ENCODE peak calls at places on chromosomes 2 and 18, in seven cellular contexts. W, M, O, D, Z, I and Y are unnamed samples.

GRCh38 chr2:76813084-76813483 is 709.1 kb downstream of the LRRTM4 start:
- DNase-seq in O (no peak), I (no peak), D (no peak), Z (no peak), W (no peak), M (no peak), Y (no peak)

GRCh38 chr2:126715576-126716406 is 59.8 kb downstream of the GYPC start:
- DNase-seq in D (no peak), W (no peak), I (no peak), O (no peak), M (no peak), Z (no peak), Y (no peak)

GRCh38 chr2:216661639-216662375 is 28.6 kb downstream of the IGFBP2 start:
- DNase-seq in W (peak; percentile 52), M (no peak), O (no peak), D (no peak), Z (no peak), I (peak; percentile 8), Y (peak; percentile 14)

GRCh38 chr18:77051581-77052296 is 80.8 kb downstream of the MBP start:
- DNase-seq in W (no peak), D (no peak), Z (no peak), O (no peak), I (no peak), M (no peak), Y (no peak)

GRCh38 chr2:84741182-84741822 is 139.6 kb downstream of the TRABD2A start:
- DNase-seq in D (peak; percentile 13), Z (peak; percentile 19), I (peak; percentile 50), M (peak; percentile 26), O (no peak), W (peak; percentile 3), Y (peak; percentile 70)

GRCh38 chr2:233156001-233156400 is 95.5 kb upstream of the ATG16L1 start:
- DNase-seq in D (no peak), O (no peak), M (no peak), Z (no peak), W (no peak), I (no peak), Y (no peak)

GRCh38 chr18:11607897-11608296 is 1.5 kb upstream of the SLC35G4 start:
- DNase-seq in I (no peak), O (no peak), Z (no peak), W (no peak), M (no peak), D (no peak), Y (no peak)

GRCh38 chr2:29236074-29236473 is 120.9 kb downstream of the CLIP4 start:
- DNase-seq in I (no peak), Z (no peak), M (no peak), W (no peak), D (no peak), O (no peak), Y (no peak)

GRCh38 chr2:190996338-190996946 is 17.5 kb downstream of the STAT1 start:
- DNase-seq in I (peak; percentile 55), D (no peak), W (peak; percentile 35), M (no peak), Z (no peak), O (no peak), Y (peak; percentile 47)

GRCh38 chr2:9745153-9745899 is 97.9 kb upstream of the TAF1B start:
- DNase-seq in Z (no peak), W (no peak), O (no peak), I (no peak), D (no peak), M (no peak), Y (no peak)

GRCh38 chr2:164066095-164066494 is 330.3 kb upstream of the FIGN start:
- DNase-seq in I (no peak), Z (no peak), O (no peak), W (no peak), M (no peak), D (no peak), Y (no peak)

GRCh38 chr2:125471963-125472362 is 1184.0 kb upstream of the GYPC start:
- DNase-seq in D (no peak), M (no peak), O (no peak), I (no peak), Z (no peak), W (peak; percentile 2), Y (peak; percentile 50)

GRCh38 chr2:54497738-54498680 is 41.9 kb downstream of the SPTBN1 start:
- DNase-seq in W (peak; percentile 45), Z (peak; percentile 16), I (peak; percentile 36), D (no peak), M (no peak), O (no peak), Y (peak; percentile 33)

GRCh38 chr2:131076707-131077106 is 16.6 kb downstream of the FAM168B start:
- DNase-seq in Z (no peak), I (no peak), D (no peak), W (peak; percentile 16), O (no peak), M (no peak), Y (no peak)

GRCh38 chr2:151102196-151102692 is 159.4 kb downstream of the RBM43 start:
- DNase-seq in Z (no peak), D (no peak), M (no peak), W (no peak), I (no peak), O (no peak), Y (no peak)

GRCh38 chr2:170771049-170771937 is 1.1 kb downstream of the ERICH2 start:
- DNase-seq in D (no peak), O (no peak), I (no peak), M (no peak), Z (no peak), W (no peak), Y (no peak)

GRCh38 chr2:29606105-29606871 is 315.1 kb downstream of the ALK start:
- DNase-seq in O (peak; percentile 60), W (peak; percentile 80), D (no peak), I (no peak), Z (no peak), M (no peak), Y (no peak)

GRCh38 chr18:80046961-80047541 is 12.8 kb downstream of the RBFA start:
- DNase-seq in W (no peak), M (no peak), Z (no peak), D (no peak), I (no peak), O (no peak), Y (no peak)

GRCh38 chr2:75261923-75262322 is 62.6 kb upstream of the TACR1 start:
- DNase-seq in M (no peak), W (no peak), I (no peak), Z (no peak), O (no peak), D (no peak), Y (no peak)

GRCh38 chr2:238259085-238260020 is 19.5 kb upstream of the HES6 start:
- DNase-seq in D (no peak), W (no peak), O (no peak), I (no peak), Z (no peak), M (peak; percentile 60), Y (no peak)

GRCh38 chr2:18544171-18544570 is 16.3 kb downstream of the RDH14 start:
- DNase-seq in O (no peak), I (no peak), D (no peak), W (no peak), M (no peak), Z (no peak), Y (no peak)

GRCh38 chr2:47250576-47251403 is 95.7 kb upstream of the STPG4 start:
- DNase-seq in O (no peak), Z (no peak), W (peak; percentile 40), M (no peak), D (no peak), I (no peak), Y (no peak)

GRCh38 chr18:23438608-23439366 is 14.3 kb upstream of the RIOK3 start:
- DNase-seq in M (no peak), D (no peak), W (no peak), Z (no peak), O (no peak), I (no peak), Y (no peak)
- H3K4me3 ChIP-seq in M (no peak overlapping the region), D (no peak overlapping the region), W (no peak overlapping the region), Z (no peak overlapping the region), O (no peak overlapping the region), I (peak overlapping the region; percentile 95), Y (no peak overlapping the region)

DNA sequence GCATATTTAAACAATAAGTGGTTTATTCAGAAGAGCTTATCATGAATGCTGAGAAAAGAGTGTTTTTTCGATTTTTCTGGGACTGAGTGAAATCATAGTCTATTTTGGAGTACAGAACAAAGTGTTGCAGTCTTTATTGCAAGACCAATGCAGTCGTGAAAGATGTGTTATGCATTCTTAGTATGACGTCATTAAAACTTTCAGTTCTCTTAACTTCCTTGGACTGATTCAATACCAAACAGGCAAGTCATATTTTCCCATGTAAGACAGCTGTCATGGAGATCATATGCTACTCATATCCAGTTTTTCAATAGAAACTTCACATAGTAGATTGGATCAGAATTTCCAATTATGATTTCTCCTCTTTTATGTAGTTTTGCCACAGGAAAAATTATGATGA is 92.6 kb downstream of the RIT2 start:
- DNase-seq in D (no peak), W (no peak), Z (no peak), M (no peak), O (no peak), I (no peak), Y (no peak)
- TF ChIP-seq CTCF in D (no peak), W (no peak), Z (no peak), M (no peak), O (no peak), I (no peak), Y (no peak)

GRCh38 chr2:161163438-161163837 is 3.2 kb downstream of the TANK start:
- DNase-seq in W (no peak), Z (no peak), M (no peak), I (no peak), D (no peak), O (no peak), Y (peak; percentile 29)
- H3K4me3 ChIP-seq in W (no peak overlapping the region), Z (peak overlapping the region; percentile 31), M (no peak overlapping the region), I (no peak overlapping the region), D (no peak overlapping the region), O (no peak overlapping the region), Y (peak overlapping the region; percentile 67)

DNA sequence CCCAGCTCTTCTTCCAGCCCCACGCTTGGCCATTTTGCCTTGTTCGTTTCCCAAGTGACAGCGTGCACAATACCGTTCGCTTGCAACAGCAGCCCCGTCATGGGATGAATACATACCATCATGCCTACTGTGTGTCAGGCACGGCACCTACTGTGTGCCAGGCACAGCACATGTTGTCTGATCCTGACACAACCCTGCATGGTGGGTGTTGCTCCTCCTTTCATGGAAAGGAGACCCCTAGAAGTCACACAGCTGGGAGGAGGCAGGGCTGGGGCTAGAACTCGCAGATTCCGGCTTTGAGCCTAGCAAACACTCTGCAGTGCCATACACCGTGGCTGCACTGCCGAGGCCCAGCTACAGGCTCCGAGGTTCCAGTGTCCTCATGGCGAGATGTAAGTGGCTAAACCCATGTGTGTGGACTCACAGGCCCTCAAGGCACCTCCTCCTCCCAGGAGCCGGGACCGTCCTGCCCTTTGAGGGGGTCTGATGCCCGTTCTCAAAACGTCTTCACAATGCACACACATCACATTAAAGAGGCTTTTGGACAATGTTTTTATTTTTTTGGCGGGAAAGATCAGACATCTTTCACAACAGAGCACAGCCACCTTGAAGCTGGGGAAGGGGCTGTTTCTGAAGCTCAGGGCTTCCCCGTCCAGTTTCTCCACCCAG is 65.1 kb downstream of the HS1BP3 start:
- DNase-seq in O (no peak), I (no peak), W (no peak), D (no peak), M (no peak), Z (no peak), Y (no peak)
- TF ChIP-seq CTCF in O (no peak), I (no peak), W (no peak), D (no peak), M (no peak), Z (no peak), Y (no peak)